ENCODE peak calls at places on chromosomes 12 and 14, in six cellular contexts. One of them, this sample, is unnamed.

GRCh38 chr12:49644620-49644994 is 21.2 kb downstream of the PRPF40B start:
- DNase-seq in cardiac muscle cell: peak; percentile 86
- DNase-seq in SK-N-SH: peak; percentile 91
- DNase-seq in tibial nerve: peak; percentile 76
- DNase-seq in RWPE2: no peak
- DNase-seq in ovary: peak; percentile 86
- DNase-seq in this sample: peak; percentile 86

GRCh38 chr12:52495385-52495784 is 2.3 kb upstream of the KRT6A start:
- DNase-seq in cardiac muscle cell: peak; percentile 52
- DNase-seq in RWPE2: no peak
- DNase-seq in tibial nerve: no peak
- DNase-seq in SK-N-SH: no peak
- DNase-seq in ovary: no peak
- DNase-seq in this sample: no peak

GRCh38 chr12:56683-57346 is 9.8 kb upstream of the IQSEC3 start:
- DNase-seq in SK-N-SH: no peak
- DNase-seq in cardiac muscle cell: no peak
- DNase-seq in RWPE2: peak; percentile 70
- DNase-seq in tibial nerve: no peak
- DNase-seq in ovary: no peak
- DNase-seq in this sample: no peak

GRCh38 chr12:76765598-76765997 is 1.7 kb downstream of the ZDHHC17 start:
- DNase-seq in ovary: no peak
- DNase-seq in cardiac muscle cell: no peak
- DNase-seq in SK-N-SH: no peak
- DNase-seq in tibial nerve: no peak
- DNase-seq in RWPE2: no peak
- DNase-seq in this sample: no peak

GRCh38 chr14:50533806-50534205 is 1.4 kb upstream of the MAP4K5 start:
- DNase-seq in SK-N-SH: no peak
- DNase-seq in RWPE2: no peak
- DNase-seq in cardiac muscle cell: no peak
- DNase-seq in ovary: no peak
- DNase-seq in tibial nerve: no peak
- DNase-seq in this sample: no peak

GRCh38 chr12:67394600-67394999 is 125.4 kb downstream of the CAND1 start:
- DNase-seq in tibial nerve: peak; percentile 17
- DNase-seq in ovary: peak; percentile 37
- DNase-seq in SK-N-SH: no peak
- DNase-seq in cardiac muscle cell: peak; percentile 68
- DNase-seq in RWPE2: peak; percentile 68
- DNase-seq in this sample: no peak

GRCh38 chr14:79021756-79022155 is 851.6 kb downstream of the NRXN3 start:
- DNase-seq in RWPE2: no peak
- DNase-seq in tibial nerve: no peak
- DNase-seq in cardiac muscle cell: no peak
- DNase-seq in ovary: no peak
- DNase-seq in SK-N-SH: no peak
- DNase-seq in this sample: no peak

GRCh38 chr12:122421815-122422737 is at the start of gene CLIP1:
- DNase-seq in SK-N-SH: peak; percentile 87
- DNase-seq in tibial nerve: peak; percentile 35
- DNase-seq in RWPE2: peak; percentile 68
- DNase-seq in cardiac muscle cell: peak; percentile 78
- DNase-seq in ovary: peak; percentile 73
- DNase-seq in this sample: peak; percentile 68

GRCh38 chr12:78403136-78403535 is 461.4 kb upstream of the SYT1 start:
- DNase-seq in SK-N-SH: peak; percentile 16
- DNase-seq in tibial nerve: no peak
- DNase-seq in ovary: no peak
- DNase-seq in cardiac muscle cell: peak; percentile 17
- DNase-seq in RWPE2: no peak
- DNase-seq in this sample: no peak

GRCh38 chr14:78595797-78596196 is 425.6 kb downstream of the NRXN3 start:
- DNase-seq in cardiac muscle cell: peak; percentile 0
- DNase-seq in ovary: no peak
- DNase-seq in SK-N-SH: peak; percentile 27
- DNase-seq in tibial nerve: no peak
- DNase-seq in RWPE2: no peak
- DNase-seq in this sample: no peak

GRCh38 chr12:32901553-32901952 is 5.0 kb upstream of the PKP2 start:
- DNase-seq in RWPE2: no peak
- DNase-seq in SK-N-SH: no peak
- DNase-seq in cardiac muscle cell: peak; percentile 72
- DNase-seq in tibial nerve: no peak
- DNase-seq in ovary: no peak
- DNase-seq in this sample: no peak

GRCh38 chr14:68622856-68623255 is 170.0 kb downstream of the ZFP36L1 start:
- DNase-seq in SK-N-SH: no peak
- DNase-seq in ovary: no peak
- DNase-seq in cardiac muscle cell: no peak
- DNase-seq in RWPE2: no peak
- DNase-seq in tibial nerve: no peak
- DNase-seq in this sample: no peak

GRCh38 chr14:105061428-105062047 is 3.7 kb downstream of the GPR132 start:
- DNase-seq in ovary: no peak
- DNase-seq in tibial nerve: no peak
- DNase-seq in cardiac muscle cell: no peak
- DNase-seq in RWPE2: no peak
- DNase-seq in SK-N-SH: no peak
- DNase-seq in this sample: no peak

GRCh38 chr12:57138526-57139272 is 8.7 kb downstream of the LRP1-AS start:
- DNase-seq in RWPE2: no peak
- DNase-seq in SK-N-SH: peak; percentile 10
- DNase-seq in cardiac muscle cell: peak; percentile 74
- DNase-seq in tibial nerve: peak; percentile 76
- DNase-seq in ovary: peak; percentile 68
- DNase-seq in this sample: no peak

GRCh38 chr12:71441350-71441748 is 1.8 kb downstream of the LGR5 start:
- DNase-seq in RWPE2: no peak
- DNase-seq in ovary: no peak
- DNase-seq in SK-N-SH: no peak
- DNase-seq in cardiac muscle cell: no peak
- DNase-seq in tibial nerve: no peak
- DNase-seq in this sample: no peak

GRCh38 chr12:92041742-92042141 is 103.9 kb downstream of the BTG1 start:
- DNase-seq in RWPE2: no peak
- DNase-seq in SK-N-SH: no peak
- DNase-seq in tibial nerve: no peak
- DNase-seq in cardiac muscle cell: no peak
- DNase-seq in ovary: no peak
- DNase-seq in this sample: no peak

GRCh38 chr12:130401703-130402102 is 64.0 kb downstream of the PIWIL1 start:
- DNase-seq in RWPE2: no peak
- DNase-seq in ovary: no peak
- DNase-seq in SK-N-SH: no peak
- DNase-seq in tibial nerve: no peak
- DNase-seq in cardiac muscle cell: no peak
- DNase-seq in this sample: no peak
- TF ChIP-seq CTCF in RWPE2: no peak
- TF ChIP-seq CTCF in ovary: no peak
- TF ChIP-seq CTCF in SK-N-SH: no peak
- TF ChIP-seq CTCF in tibial nerve: no peak
- TF ChIP-seq CTCF in cardiac muscle cell: no peak
- TF ChIP-seq CTCF in this sample: peak; percentile 20

GRCh38 chr14:38207830-38208815 is at the start of gene SSTR1:
- DNase-seq in ovary: no peak
- DNase-seq in RWPE2: peak; percentile 54
- DNase-seq in SK-N-SH: no peak
- DNase-seq in tibial nerve: no peak
- DNase-seq in cardiac muscle cell: peak; percentile 16
- DNase-seq in this sample: peak; percentile 30
- H3K4me3 ChIP-seq in ovary: peak within 1 kb of the TSS; percentile 9
- H3K4me3 ChIP-seq in RWPE2: peak within 1 kb of the TSS; percentile 26
- H3K4me3 ChIP-seq in SK-N-SH: no peak within 1 kb of the TSS
- H3K4me3 ChIP-seq in tibial nerve: peak within 1 kb of the TSS; percentile 13
- H3K4me3 ChIP-seq in cardiac muscle cell: peak within 1 kb of the TSS; percentile 12
- H3K4me3 ChIP-seq in this sample: peak within 1 kb of the TSS; percentile 57

GRCh38 chr12:26828315-26828714 is 4.7 kb downstream of the ITPR2 start:
- DNase-seq in SK-N-SH: no peak
- DNase-seq in cardiac muscle cell: no peak
- DNase-seq in ovary: no peak
- DNase-seq in RWPE2: no peak
- DNase-seq in tibial nerve: no peak
- DNase-seq in this sample: no peak

GRCh38 chr12:26832817-26833691 is at the start of gene ITPR2:
- DNase-seq in tibial nerve: peak; percentile 92
- DNase-seq in ovary: peak; percentile 95
- DNase-seq in cardiac muscle cell: peak; percentile 94
- DNase-seq in RWPE2: peak; percentile 71
- DNase-seq in SK-N-SH: peak; percentile 100
- DNase-seq in this sample: peak; percentile 94

GRCh38 chr12:26830358-26830757 is 2.6 kb downstream of the ITPR2 start:
- DNase-seq in tibial nerve: no peak
- DNase-seq in RWPE2: no peak
- DNase-seq in cardiac muscle cell: no peak
- DNase-seq in ovary: no peak
- DNase-seq in SK-N-SH: no peak
- DNase-seq in this sample: no peak

GRCh38 chr12:26831959-26832816 is 806 bp downstream of the ITPR2 start:
- DNase-seq in RWPE2: no peak
- DNase-seq in ovary: peak; percentile 71
- DNase-seq in tibial nerve: peak; percentile 22
- DNase-seq in cardiac muscle cell: peak; percentile 79
- DNase-seq in SK-N-SH: peak; percentile 78
- DNase-seq in this sample: peak; percentile 34

GRCh38 chr12:26830783-26831601 is 2.0 kb downstream of the ITPR2 start:
- DNase-seq in cardiac muscle cell: no peak
- DNase-seq in ovary: no peak
- DNase-seq in SK-N-SH: no peak
- DNase-seq in RWPE2: no peak
- DNase-seq in tibial nerve: no peak
- DNase-seq in this sample: no peak
- H3K27ac ChIP-seq in cardiac muscle cell: no peak overlapping the region
- H3K27ac ChIP-seq in ovary: no peak overlapping the region
- H3K27ac ChIP-seq in SK-N-SH: peak overlapping the region; percentile 53
- H3K27ac ChIP-seq in RWPE2: no peak overlapping the region
- H3K27ac ChIP-seq in tibial nerve: no peak overlapping the region
- H3K27ac ChIP-seq in this sample: peak overlapping the region; percentile 16

GRCh38 chr12:7972734-7973488 is 36.9 kb upstream of the SLC2A3 start:
- DNase-seq in ovary: no peak
- DNase-seq in tibial nerve: no peak
- DNase-seq in RWPE2: no peak
- DNase-seq in cardiac muscle cell: no peak
- DNase-seq in SK-N-SH: no peak
- DNase-seq in this sample: no peak

GRCh38 chr12:7966558-7966957 is 30.6 kb upstream of the SLC2A3 start:
- DNase-seq in tibial nerve: no peak
- DNase-seq in cardiac muscle cell: peak; percentile 55
- DNase-seq in ovary: no peak
- DNase-seq in SK-N-SH: no peak
- DNase-seq in RWPE2: no peak
- DNase-seq in this sample: no peak

DNA sequence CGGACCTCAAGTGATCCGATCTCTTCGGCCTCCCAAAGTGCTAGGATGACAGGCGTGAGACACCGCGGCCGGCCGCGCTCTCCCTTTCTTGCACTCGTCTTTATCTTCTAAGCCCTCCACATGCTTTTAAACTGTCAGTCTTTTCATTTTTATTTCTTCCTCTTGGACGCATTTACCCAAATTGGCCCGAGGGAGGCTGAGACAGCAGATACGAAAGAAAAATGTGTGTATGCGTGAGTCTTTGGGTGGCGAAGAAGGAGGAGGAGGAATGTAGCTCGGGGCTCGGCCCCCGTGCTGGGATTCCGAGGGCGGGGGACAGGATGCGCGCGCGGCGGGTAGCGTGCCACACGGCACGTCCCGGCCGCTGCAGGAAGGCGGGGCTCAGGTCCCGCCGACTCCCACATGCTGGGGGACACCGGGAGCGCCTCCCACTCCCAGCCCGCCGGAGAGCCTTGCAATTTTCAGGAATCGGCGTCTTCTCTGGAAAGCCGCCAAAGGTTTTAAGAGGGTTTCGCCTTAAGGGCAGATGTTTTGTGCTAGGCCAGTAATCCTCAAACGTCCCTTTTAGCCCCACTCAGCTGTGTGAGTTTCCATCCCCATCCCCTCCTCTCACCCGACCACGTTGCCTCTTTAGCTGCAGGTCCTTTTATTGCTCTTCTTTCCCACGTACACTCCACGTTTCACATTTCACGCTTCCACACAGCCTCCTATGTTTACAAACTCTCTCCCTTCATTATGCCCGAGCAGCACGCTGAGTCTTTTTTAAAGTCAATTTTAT is 34.7 kb upstream of the SLC2A3 start:
- DNase-seq in RWPE2: peak; percentile 66
- DNase-seq in SK-N-SH: peak; percentile 86
- DNase-seq in tibial nerve: peak; percentile 70
- DNase-seq in cardiac muscle cell: peak; percentile 98
- DNase-seq in ovary: peak; percentile 88
- DNase-seq in this sample: peak; percentile 59
- TF ChIP-seq CTCF in RWPE2: no peak
- TF ChIP-seq CTCF in SK-N-SH: peak; percentile 19
- TF ChIP-seq CTCF in tibial nerve: peak; percentile 30
- TF ChIP-seq CTCF in cardiac muscle cell: no peak
- TF ChIP-seq CTCF in ovary: no peak
- TF ChIP-seq CTCF in this sample: no peak

GRCh38 chr12:115571027-115571426 is 706.5 kb downstream of the MED13L start:
- DNase-seq in ovary: no peak
- DNase-seq in RWPE2: no peak
- DNase-seq in tibial nerve: no peak
- DNase-seq in cardiac muscle cell: no peak
- DNase-seq in SK-N-SH: no peak
- DNase-seq in this sample: no peak

GRCh38 chr12:115571446-115571845 is 706.0 kb downstream of the MED13L start:
- DNase-seq in cardiac muscle cell: no peak
- DNase-seq in SK-N-SH: no peak
- DNase-seq in tibial nerve: no peak
- DNase-seq in RWPE2: no peak
- DNase-seq in ovary: no peak
- DNase-seq in this sample: no peak

GRCh38 chr12:115570271-115570777 is 707.2 kb downstream of the MED13L start:
- DNase-seq in tibial nerve: no peak
- DNase-seq in ovary: no peak
- DNase-seq in SK-N-SH: peak; percentile 72
- DNase-seq in RWPE2: no peak
- DNase-seq in cardiac muscle cell: no peak
- DNase-seq in this sample: no peak

GRCh38 chr12:115572440-115572839 is 705.1 kb downstream of the MED13L start:
- DNase-seq in ovary: no peak
- DNase-seq in cardiac muscle cell: peak; percentile 40
- DNase-seq in SK-N-SH: no peak
- DNase-seq in RWPE2: no peak
- DNase-seq in tibial nerve: no peak
- DNase-seq in this sample: no peak

GRCh38 chr12:115569694-115570093 is 707.8 kb downstream of the MED13L start:
- DNase-seq in cardiac muscle cell: no peak
- DNase-seq in SK-N-SH: peak; percentile 72
- DNase-seq in tibial nerve: no peak
- DNase-seq in ovary: no peak
- DNase-seq in RWPE2: no peak
- DNase-seq in this sample: peak; percentile 39
- H3K4me3 ChIP-seq in cardiac muscle cell: no peak overlapping the region
- H3K4me3 ChIP-seq in SK-N-SH: peak overlapping the region; percentile 54
- H3K4me3 ChIP-seq in tibial nerve: no peak overlapping the region
- H3K4me3 ChIP-seq in ovary: no peak overlapping the region
- H3K4me3 ChIP-seq in RWPE2: no peak overlapping the region
- H3K4me3 ChIP-seq in this sample: peak overlapping the region; percentile 20